ENCODE peak calls at places on chromosome 17, in four cellular contexts. E, U, A and G are unnamed samples.

GRCh38 chr17:78644259-78644658 is 67.1 kb upstream of the DNAH17 start:
- DNase-seq in E (no peak), U (no peak), A (no peak), G (no peak)

GRCh38 chr17:56431736-56432135 is 161.8 kb upstream of the NOG start:
- DNase-seq in E (no peak), U (peak; percentile 26), A (no peak), G (peak; percentile 15)

GRCh38 chr17:8091033-8091687 is 3.6 kb upstream of the ALOX12B start:
- DNase-seq in E (no peak), U (no peak), A (no peak), G (no peak)

GRCh38 chr17:5381542-5381941 is 37.9 kb downstream of the NUP88 start:
- DNase-seq in E (no peak), U (peak; percentile 70), A (no peak), G (peak; percentile 24)

GRCh38 chr17:10114931-10115535 is 83.4 kb downstream of the GAS7 start:
- DNase-seq in E (peak; percentile 77), U (peak; percentile 97), A (no peak), G (peak; percentile 87)

GRCh38 chr17:5405400-5405799 is 14.1 kb downstream of the NUP88 start:
- DNase-seq in E (no peak), U (no peak), A (no peak), G (no peak)

GRCh38 chr17:6775871-6776405 is at the start of gene FBXO39:
- DNase-seq in E (no peak), U (peak; percentile 45), A (no peak), G (no peak)

GRCh38 chr17:4161179-4161559 is 18.2 kb downstream of the CYB5D2 start:
- DNase-seq in E (no peak), U (peak; percentile 73), A (no peak), G (peak; percentile 78)

GRCh38 chr17:47831934-47832327 is 461 bp downstream of the LRRC46 start:
- DNase-seq in E (no peak), U (peak; percentile 22), A (no peak), G (no peak)

GRCh38 chr17:67475161-67475887 is 98.2 kb downstream of the PITPNC1 start:
- DNase-seq in E (peak; percentile 84), U (peak; percentile 86), A (peak; percentile 75), G (peak; percentile 63)

GRCh38 chr17:14921936-14922335 is 343.2 kb downstream of the PMP22 start:
- DNase-seq in E (no peak), U (no peak), A (no peak), G (no peak)

GRCh38 chr17:65794572-65794971 is 233.1 kb upstream of the AXIN2 start:
- DNase-seq in E (peak; percentile 39), U (peak; percentile 41), A (peak; percentile 48), G (no peak)

GRCh38 chr17:47119746-47120520 is 69.2 kb downstream of the CDC27 start:
- DNase-seq in E (no peak), U (peak; percentile 73), A (peak; percentile 46), G (peak; percentile 88)

GRCh38 chr17:81481011-81481799 is 31.4 kb downstream of the ACTG1 start:
- DNase-seq in E (peak; percentile 62), U (peak; percentile 75), A (no peak), G (peak; percentile 58)

GRCh38 chr17:17729620-17730249 is 48.5 kb downstream of the RAI1 start:
- DNase-seq in E (peak; percentile 61), U (no peak), A (peak; percentile 19), G (no peak)

GRCh38 chr17:69448431-69449102 is 34.1 kb downstream of the MAP2K6 start:
- DNase-seq in E (peak; percentile 88), U (no peak), A (no peak), G (peak; percentile 33)

GRCh38 chr17:17411692-17412091 is 65.1 kb upstream of the MED9 start:
- DNase-seq in E (no peak), U (peak; percentile 65), A (no peak), G (no peak)

GRCh38 chr17:32826076-32826475 is 50.8 kb downstream of the MYO1D start:
- DNase-seq in E (no peak), U (no peak), A (no peak), G (no peak)
- H3K27ac ChIP-seq in E (peak overlapping the region; percentile 75), U (no peak overlapping the region), A (no peak overlapping the region), G (no peak overlapping the region)

GRCh38 chr17:42273474-42274272 is 2.5 kb downstream of the STAT5B start:
- DNase-seq in E (no peak), U (no peak), A (no peak), G (no peak)
- H3K4me1 ChIP-seq in E (peaks cover 7% of the 10 kb centered on the region), U (peaks cover 16% of the 10 kb centered on the region), A (peaks cover 13% of the 10 kb centered on the region), G (peaks cover 3% of the 10 kb centered on the region)

DNA sequence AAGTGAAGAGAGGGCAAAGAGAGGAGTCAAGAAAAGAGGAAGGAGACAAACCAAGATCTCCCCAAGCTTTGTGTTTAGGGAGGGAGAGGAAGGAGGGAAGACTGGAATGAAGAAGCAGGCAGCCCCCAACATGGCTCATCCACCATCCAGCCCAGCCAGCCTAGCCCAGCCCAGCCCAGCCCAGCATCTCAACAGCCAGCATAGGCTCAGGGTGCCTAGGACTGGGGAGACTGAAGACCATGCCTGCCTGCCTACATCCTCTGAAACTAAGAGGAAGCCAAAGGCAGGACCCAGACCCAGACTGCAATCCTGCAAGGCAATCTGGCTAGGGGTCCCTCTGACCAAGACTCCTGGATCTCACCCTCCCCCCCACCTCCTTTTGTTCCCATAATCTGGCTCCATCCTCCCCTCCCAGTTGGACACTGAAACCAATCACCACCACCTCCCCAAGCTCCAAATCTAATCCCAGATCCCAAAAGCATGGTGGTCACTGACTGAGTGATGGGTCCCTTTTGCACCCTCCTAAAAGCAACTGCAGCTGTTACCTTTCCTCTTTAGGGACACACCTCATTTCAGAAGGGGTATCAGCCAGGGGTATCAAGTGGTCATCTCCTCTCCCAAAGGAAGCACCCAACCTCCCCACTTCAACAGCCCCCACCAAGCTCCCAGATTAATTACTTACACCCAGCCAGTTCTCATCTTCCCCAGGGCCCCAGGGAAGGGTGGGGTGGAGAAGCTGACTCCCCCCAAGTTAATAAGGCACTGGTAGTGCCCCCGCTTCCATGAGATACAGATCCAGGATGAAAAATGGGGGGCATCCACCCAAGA is 1.2 kb downstream of the HDAC5 start:
- DNase-seq in E (no peak), U (no peak), A (no peak), G (no peak)
- H3K9ac ChIP-seq in E (peak overlapping the region; percentile 90), U (peak overlapping the region; percentile 94), A (peak overlapping the region; percentile 74), G (no peak overlapping the region)

GRCh38 chr17:49694847-49695697 is 12.7 kb downstream of the SLC35B1 start:
- DNase-seq in E (peak; percentile 72), U (peak; percentile 50), A (no peak), G (no peak)

GRCh38 chr17:49698005-49698404 is 9.8 kb downstream of the SLC35B1 start:
- DNase-seq in E (no peak), U (no peak), A (no peak), G (no peak)

GRCh38 chr17:49695698-49696232 is 12.0 kb downstream of the SLC35B1 start:
- DNase-seq in E (no peak), U (no peak), A (no peak), G (no peak)

GRCh38 chr17:49692751-49693150 is 14.9 kb upstream of the SPOP start:
- DNase-seq in E (no peak), U (peak; percentile 39), A (no peak), G (no peak)

GRCh38 chr17:49696233-49696761 is 11.5 kb downstream of the SLC35B1 start:
- DNase-seq in E (no peak), U (no peak), A (no peak), G (no peak)
- H3K27ac ChIP-seq in E (no peak overlapping the region), U (no peak overlapping the region), A (no peak overlapping the region), G (no peak overlapping the region)

GRCh38 chr17:28174352-28175046 is 132.0 kb downstream of the NLK start:
- DNase-seq in E (no peak), U (no peak), A (no peak), G (no peak)
- H3K4me1 ChIP-seq in E (no peaks in the 10 kb centered on the region), U (peaks cover 27% of the 10 kb centered on the region), A (no peaks in the 10 kb centered on the region), G (peaks cover 5% of the 10 kb centered on the region)

GRCh38 chr17:45143767-45144198 is 4.5 kb upstream of the HEXIM1 start:
- DNase-seq in E (peak; percentile 71), U (peak; percentile 92), A (no peak), G (peak; percentile 72)

GRCh38 chr17:45146616-45147101 is 1.6 kb upstream of the HEXIM1 start:
- DNase-seq in E (peak; percentile 81), U (peak; percentile 56), A (no peak), G (peak; percentile 65)

GRCh38 chr17:45144199-45145034 is 3.9 kb upstream of the HEXIM1 start:
- DNase-seq in E (no peak), U (peak; percentile 76), A (no peak), G (no peak)

GRCh38 chr17:45146166-45146565 is 2.1 kb upstream of the HEXIM1 start:
- DNase-seq in E (no peak), U (no peak), A (no peak), G (no peak)

GRCh38 chr17:45145035-45145389 is 3.3 kb upstream of the HEXIM1 start:
- DNase-seq in E (no peak), U (no peak), A (no peak), G (no peak)
- H3K9ac ChIP-seq in E (peak overlapping the region; percentile 74), U (peak overlapping the region; percentile 81), A (no peak overlapping the region), G (peak overlapping the region; percentile 58)

GRCh38 chr17:43428524-43428923 is 29.7 kb downstream of the ARL4D start:
- DNase-seq in E (no peak), U (no peak), A (no peak), G (no peak)

GRCh38 chr17:43430936-43431649 is 32.3 kb downstream of the ARL4D start:
- DNase-seq in E (no peak), U (no peak), A (no peak), G (no peak)

GRCh38 chr17:43434902-43435319 is 36.1 kb downstream of the ARL4D start:
- DNase-seq in E (no peak), U (no peak), A (peak; percentile 97), G (peak; percentile 95)

GRCh38 chr17:43427362-43428043 is 28.7 kb downstream of the ARL4D start:
- DNase-seq in E (no peak), U (no peak), A (no peak), G (no peak)

DNA sequence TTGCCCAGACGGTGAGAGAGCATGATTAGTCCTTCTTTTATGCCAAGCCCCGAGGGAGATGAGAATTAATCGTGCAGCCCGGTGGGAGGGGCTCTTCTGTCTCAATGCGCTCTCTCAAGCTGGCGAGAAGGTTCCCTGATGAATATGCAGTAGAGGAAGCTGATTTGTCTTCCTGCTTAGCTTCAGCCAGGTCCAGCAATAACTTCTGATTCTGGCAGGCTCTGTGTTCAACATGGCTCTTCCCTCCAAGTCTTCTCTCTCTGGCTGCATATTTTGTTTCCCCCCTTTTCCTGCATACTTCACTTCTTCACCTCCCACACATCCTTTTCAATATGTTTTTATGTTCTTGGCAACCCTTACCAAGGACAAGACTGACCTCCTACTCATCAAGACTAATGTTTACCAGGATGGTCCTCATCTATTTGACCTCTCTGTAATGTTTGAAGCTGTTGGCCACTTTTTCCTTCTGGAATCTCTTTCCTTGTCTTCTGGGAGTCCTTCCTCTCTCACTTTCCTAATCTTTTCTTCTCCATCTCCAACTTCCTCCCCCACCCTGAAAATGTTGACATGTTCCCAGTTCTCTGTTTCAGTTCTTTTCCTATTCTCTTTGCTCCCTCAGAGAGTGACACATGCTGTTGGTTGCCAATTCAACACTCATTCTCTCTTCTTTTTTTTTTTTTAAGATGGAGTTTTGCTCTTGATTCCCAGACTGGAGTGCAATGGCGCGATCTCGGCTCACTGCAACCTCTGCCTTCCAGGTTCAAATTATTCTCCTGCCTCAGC is 33.1 kb downstream of the ARL4D start:
- DNase-seq in E (no peak), U (peak; percentile 81), A (no peak), G (no peak)
- H3K27ac ChIP-seq in E (no peak overlapping the region), U (peak overlapping the region; percentile 73), A (no peak overlapping the region), G (no peak overlapping the region)